ENCODE peak calls at places on chromosomes 7 and 10, in seven cellular contexts. L is CD4-positive, CD25-positive, alpha-beta regulatory T cell; X is mesothelial cell of epicardium; B is HFFc6; K is activated CD8-positive, alpha-beta memory T cell treated with anti-CD3 and anti-CD28 coated beads for 24 hours; Q is dermis microvascular lymphatic vessel endothelial cell; M is H9. E is an unnamed sample.
A peak's percentile ranks its signal among the peaks of the same experiment; 100 is the strongest.

GRCh38 chr10:62652114-62652513 is 152.4 kb upstream of the ADO start:
- DNase-seq in L (no peak), K (no peak), B (peak; percentile 47), Q (no peak), X (no peak), M (no peak), E (no peak)

GRCh38 chr10:52256832-52257691 is 57.0 kb upstream of the DKK1 start:
- DNase-seq in X (no peak), B (no peak), K (no peak), Q (no peak), L (no peak), M (no peak), E (no peak)

GRCh38 chr10:45376364-45376801 is 2.4 kb downstream of the ALOX5 start:
- DNase-seq in X (no peak), K (no peak), M (no peak), Q (no peak), L (no peak), B (no peak), E (no peak)

GRCh38 chr10:75640803-75641202 is 209.4 kb downstream of the LRMDA start:
- DNase-seq in X (no peak), L (no peak), K (no peak), M (no peak), Q (no peak), B (no peak), E (no peak)

GRCh38 chr7:148894596-148894995 is 10.5 kb upstream of the EZH2 start:
- DNase-seq in M (no peak), B (no peak), L (no peak), X (no peak), Q (no peak), K (no peak), E (no peak)

GRCh38 chr7:134741901-134742635 is 37.4 kb upstream of the CALD1 start:
- DNase-seq in M (peak; percentile 69), K (no peak), Q (peak; percentile 86), L (no peak), B (peak; percentile 76), X (no peak), E (no peak)

GRCh38 chr10:62638062-62638477 is 166.4 kb upstream of the ADO start:
- DNase-seq in X (no peak), L (peak; percentile 43), Q (no peak), K (no peak), M (no peak), B (no peak), E (no peak)

GRCh38 chr7:32941181-32941995 is 15.9 kb upstream of the FKBP9 start:
- DNase-seq in Q (peak; percentile 15), L (no peak), K (no peak), M (peak; percentile 41), X (no peak), B (no peak), E (no peak)

GRCh38 chr7:130277763-130278643 is 11.3 kb downstream of the CPA2 start:
- DNase-seq in X (peak; percentile 57), K (no peak), M (peak; percentile 67), B (peak; percentile 35), L (no peak), Q (peak; percentile 58), E (no peak)

GRCh38 chr10:17022898-17023297 is 106.7 kb downstream of the CUBN start:
- DNase-seq in X (no peak), Q (no peak), M (no peak), B (no peak), K (no peak), L (no peak), E (no peak)

GRCh38 chr7:146096994-146097393 is 19.6 kb upstream of the CNTNAP2 start:
- DNase-seq in K (no peak), M (peak; percentile 78), L (no peak), X (no peak), B (no peak), Q (no peak), E (no peak)

GRCh38 chr7:95028683-95029082 is 121.3 kb downstream of the PPP1R9A start:
- DNase-seq in K (no peak), Q (no peak), M (no peak), L (no peak), B (no peak), X (no peak), E (no peak)

GRCh38 chr7:141094336-141095070 is 20.6 kb downstream of the TMEM178B start:
- DNase-seq in X (no peak), K (no peak), Q (no peak), B (no peak), M (no peak), L (no peak), E (no peak)

GRCh38 chr7:18974803-18975202 is 142.6 kb downstream of the TWIST1 start:
- DNase-seq in Q (no peak), L (no peak), M (no peak), B (peak; percentile 86), X (no peak), K (no peak), E (no peak)

GRCh38 chr10:21517983-21518628 is 7.4 kb downstream of the SKIDA1 start:
- DNase-seq in X (no peak), Q (peak; percentile 65), K (peak; percentile 55), M (no peak), L (peak; percentile 44), B (no peak), E (no peak)

GRCh38 chr7:107879400-107880035 is 11.5 kb upstream of the DLD start:
- DNase-seq in X (no peak), M (no peak), B (peak; percentile 63), Q (peak; percentile 78), L (peak; percentile 71), K (no peak), E (no peak)

GRCh38 chr10:124248646-124249045 is 155.2 kb upstream of the CHST15 start:
- DNase-seq in B (no peak), K (no peak), L (no peak), M (no peak), X (no peak), Q (no peak), E (no peak)

GRCh38 chr10:119166564-119166963 is 1.1 kb upstream of the SFXN4 start:
- DNase-seq in K (no peak), L (no peak), M (no peak), Q (peak; percentile 46), X (no peak), B (no peak), E (no peak)